ENCODE peak calls at places on chromosomes 6 and 20, in nine cellular contexts. G is H1, V is transverse colon, J is tibial nerve, O is A549, Y is K562, L is SK-N-SH, I is suprapubic skin, Q is ovary. C is an unnamed sample.
A peak's percentile ranks its signal among the peaks of the same experiment; 100 is the strongest.

GRCh38 chr6:3409699-3410384 is 47.0 kb downstream of the SLC22A23 start:
- DNase-seq in O (no peak), J (no peak), L (no peak), V (peak; percentile 83), I (no peak), Q (no peak), G (no peak), Y (peak; percentile 86), C (peak; percentile 19)

GRCh38 chr6:43812850-43813584 is 43.0 kb downstream of the VEGFA start:
- DNase-seq in V (peak; percentile 84), Q (no peak), I (no peak), O (no peak), Y (no peak), L (no peak), J (no peak), G (no peak), C (no peak)

GRCh38 chr6:80469977-80470376 is 363.5 kb downstream of the BCKDHB start:
- DNase-seq in Q (no peak), J (no peak), I (no peak), G (no peak), V (no peak), O (no peak), L (no peak), Y (no peak), C (no peak)

GRCh38 chr6:45371924-45372582 is 5.7 kb downstream of the SUPT3H start:
- DNase-seq in J (no peak), L (no peak), Q (no peak), I (no peak), O (no peak), Y (no peak), V (no peak), G (no peak), C (no peak)

GRCh38 chr20:11267762-11268335 is 594.0 kb upstream of the JAG1 start:
- DNase-seq in O (no peak), V (no peak), G (no peak), L (no peak), J (no peak), Q (no peak), Y (no peak), I (no peak), C (no peak)

GRCh38 chr6:168133707-168134398 is 54.8 kb upstream of the FRMD1 start:
- DNase-seq in L (no peak), V (no peak), J (no peak), I (no peak), Y (no peak), O (no peak), G (no peak), Q (no peak), C (peak; percentile 54)

GRCh38 chr20:62787329-62787728 is 8.9 kb upstream of the MRGBP start:
- DNase-seq in Q (no peak), O (no peak), V (no peak), Y (no peak), J (no peak), G (no peak), I (no peak), L (no peak), C (no peak)

GRCh38 chr6:89133981-89134380 is 11.9 kb upstream of the PM20D2 start:
- DNase-seq in L (no peak), Y (no peak), G (no peak), I (no peak), O (no peak), Q (no peak), V (no peak), J (no peak), C (no peak)

GRCh38 chr6:23446394-23447001 is 679.5 kb upstream of the NRSN1 start:
- DNase-seq in V (no peak), L (peak; percentile 42), G (no peak), O (peak; percentile 9), J (no peak), Q (no peak), Y (no peak), I (no peak), C (no peak)

GRCh38 chr6:17395112-17395511 is 1.7 kb downstream of the CAP2 start:
- DNase-seq in V (no peak), Q (no peak), G (no peak), I (no peak), O (no peak), J (no peak), Y (no peak), L (no peak), C (no peak)

GRCh38 chr20:12179692-12180091 is 262.0 kb downstream of the BTBD3 start:
- DNase-seq in V (no peak), O (no peak), I (no peak), Q (no peak), J (no peak), L (peak; percentile 1), Y (no peak), G (no peak), C (no peak)

GRCh38 chr6:85185977-85186376 is 263.9 kb upstream of the NT5E start:
- DNase-seq in I (no peak), J (no peak), Y (no peak), V (no peak), Q (no peak), L (no peak), G (no peak), O (no peak), C (no peak)
- TF ChIP-seq EP300 in I (no peak), J (no peak), Y (no peak), V (no peak), Q (no peak), L (no peak), G (no peak), O (no peak), C (no peak)

DNA sequence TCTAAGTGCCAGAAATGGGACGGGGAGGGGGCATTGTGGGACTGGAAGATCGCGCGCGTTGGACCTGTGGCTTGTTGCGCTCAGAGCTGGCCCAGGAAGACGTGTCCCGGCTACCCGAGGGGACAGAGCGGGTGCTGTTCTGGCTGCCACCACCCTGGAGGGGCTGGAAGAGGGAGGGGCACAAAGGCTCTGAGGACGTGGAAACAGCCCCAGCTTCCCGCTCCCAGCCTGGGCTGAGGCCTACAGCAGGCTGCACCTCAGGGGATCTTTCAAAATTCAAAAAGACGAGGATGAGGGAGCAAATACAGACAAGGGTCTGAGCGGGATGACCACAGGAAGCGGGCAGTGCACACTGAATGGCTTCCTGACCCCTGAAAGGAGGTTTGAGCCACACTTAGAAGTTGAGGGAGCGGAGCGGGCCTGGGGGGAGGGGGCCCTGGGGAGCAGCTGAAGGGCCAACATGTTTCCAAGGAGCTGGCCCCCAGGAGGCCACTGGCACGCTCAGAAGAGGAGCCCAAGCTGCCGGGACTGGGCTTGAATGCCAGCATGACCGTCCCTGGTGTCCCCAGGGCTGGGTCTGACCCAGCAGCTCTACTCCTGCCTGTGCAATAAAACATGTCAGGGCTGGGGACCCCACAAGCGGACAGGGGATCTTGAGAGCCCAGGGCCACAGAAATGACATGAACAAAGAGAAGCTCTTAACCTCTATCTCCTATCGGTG is 1.3 kb downstream of the OXT start:
- DNase-seq in G (no peak), L (no peak), O (no peak), I (no peak), Y (no peak), J (no peak), V (no peak), Q (no peak), C (no peak)
- H3K4me3 ChIP-seq in G (peak overlapping the region; percentile 19), L (no peak overlapping the region), O (no peak overlapping the region), I (peak overlapping the region; percentile 71), Y (no peak overlapping the region), J (no peak overlapping the region), V (peak overlapping the region; percentile 57), Q (no peak overlapping the region), C (no peak overlapping the region)

GRCh38 chr6:20875369-20875963 is 341.2 kb downstream of the CDKAL1 start:
- DNase-seq in J (no peak), I (no peak), G (no peak), L (peak; percentile 62), V (no peak), Q (no peak), O (peak; percentile 40), Y (peak; percentile 10), C (no peak)
- TF ChIP-seq EP300 in J (no peak), I (no peak), G (no peak), L (no peak), V (no peak), Q (no peak), O (no peak), Y (no peak), C (no peak)

GRCh38 chr6:33007831-33008395 is 1.5 kb downstream of the HLA-DOA start:
- DNase-seq in V (no peak), Q (no peak), L (no peak), G (no peak), Y (no peak), O (no peak), J (no peak), I (no peak), C (no peak)

GRCh38 chr6:33004940-33005339 is 4.5 kb downstream of the HLA-DOA start:
- DNase-seq in V (no peak), J (no peak), G (no peak), Y (no peak), Q (no peak), L (no peak), I (no peak), O (no peak), C (no peak)

GRCh38 chr6:33010356-33010755 is 965 bp upstream of the HLA-DOA start:
- DNase-seq in L (no peak), G (no peak), J (no peak), O (no peak), V (no peak), I (no peak), Y (no peak), Q (no peak), C (no peak)

GRCh38 chr6:33013608-33014007 is 4.2 kb upstream of the HLA-DOA start:
- DNase-seq in Q (no peak), V (no peak), G (no peak), O (no peak), L (no peak), Y (no peak), I (no peak), J (no peak), C (no peak)

DNA sequence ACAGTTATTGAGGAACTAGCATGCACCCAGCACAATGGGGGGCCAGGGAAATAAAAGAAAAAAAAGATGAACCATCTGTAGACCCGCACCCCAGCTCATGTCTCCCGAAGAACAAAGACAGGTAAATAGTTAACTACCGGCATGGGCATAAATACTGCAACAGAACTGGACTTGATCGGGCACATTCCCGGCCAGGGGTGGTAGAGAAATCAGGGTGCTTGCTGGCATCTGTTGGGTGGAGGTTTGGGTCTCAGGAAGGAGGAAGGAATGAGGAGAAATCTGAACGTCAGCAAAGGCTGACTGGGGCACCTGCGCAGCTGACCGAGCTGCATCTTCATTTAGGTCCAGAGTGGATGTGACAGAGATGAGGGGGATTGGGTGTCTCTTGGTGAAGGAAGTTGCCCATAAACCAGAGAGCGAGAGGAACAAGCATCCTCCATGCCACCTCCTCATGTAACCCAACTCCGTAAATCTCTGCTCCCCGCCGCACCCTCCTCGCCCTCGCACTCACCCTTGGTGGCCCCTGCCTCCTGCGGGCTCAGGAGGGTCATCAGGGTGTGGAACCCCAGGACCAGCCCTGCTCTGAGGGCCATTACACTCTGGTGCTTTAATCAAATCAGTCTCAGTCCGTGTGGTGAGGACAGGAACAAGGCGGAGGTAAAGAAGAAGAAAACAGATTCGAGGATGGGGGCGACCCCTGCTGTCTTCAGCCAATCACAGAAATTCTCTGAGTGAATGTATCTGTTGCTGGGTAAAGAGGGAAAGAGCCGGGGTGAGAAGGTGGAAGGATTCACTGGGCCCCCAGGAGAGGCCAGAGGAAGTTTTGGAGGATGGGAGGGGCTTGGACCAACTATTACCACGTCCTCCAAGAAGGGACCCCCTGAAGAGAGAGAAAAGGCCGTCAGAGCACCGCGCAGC is at the start of gene HLA-DOA:
- DNase-seq in Q (no peak), L (peak; percentile 47), V (no peak), I (no peak), O (peak; percentile 9), G (peak; percentile 69), Y (no peak), J (no peak), C (no peak)
- H3K4me3 ChIP-seq in Q (no peak within 1 kb of the TSS), L (no peak within 1 kb of the TSS), V (peak within 1 kb of the TSS; percentile 28), I (peak within 1 kb of the TSS; percentile 34), O (no peak within 1 kb of the TSS), G (peak within 1 kb of the TSS; percentile 80), Y (no peak within 1 kb of the TSS), J (no peak within 1 kb of the TSS), C (no peak within 1 kb of the TSS)

GRCh38 chr6:108760158-108761050 is 87.8 kb upstream of the ARMC2 start:
- DNase-seq in Y (no peak), O (no peak), Q (no peak), L (no peak), G (no peak), V (no peak), I (no peak), J (no peak), C (no peak)
- TF ChIP-seq EP300 in Y (no peak), O (no peak), Q (no peak), L (no peak), G (no peak), V (no peak), I (no peak), J (no peak), C (no peak)